ENCODE peak calls at places on chromosome 2, in eight cellular contexts. One of them, this sample, is unnamed.

GRCh38 chr2:66189598-66189997 is 245.3 kb upstream of the MEIS1 start:
- DNase-seq in endothelial cell: no peak
- DNase-seq in Peyer's patch: no peak
- DNase-seq in HFF-Myc: no peak
- DNase-seq in thyroid gland: no peak
- DNase-seq in lower lobe of right lung: no peak
- DNase-seq in cardiac fibroblast: peak
- DNase-seq in fibroblast of lung: peak
- DNase-seq in this sample: no peak

GRCh38 chr2:100211517-100211916 is 69.1 kb upstream of the AFF3 start:
- DNase-seq in endothelial cell: no peak
- DNase-seq in Peyer's patch: no peak
- DNase-seq in HFF-Myc: no peak
- DNase-seq in thyroid gland: no peak
- DNase-seq in lower lobe of right lung: no peak
- DNase-seq in cardiac fibroblast: no peak
- DNase-seq in fibroblast of lung: no peak
- DNase-seq in this sample: no peak

GRCh38 chr2:106137944-106138903 is 55.9 kb downstream of the UXS1 start:
- DNase-seq in endothelial cell: no peak
- DNase-seq in Peyer's patch: no peak
- DNase-seq in HFF-Myc: no peak
- DNase-seq in thyroid gland: no peak
- DNase-seq in lower lobe of right lung: no peak
- DNase-seq in cardiac fibroblast: no peak
- DNase-seq in fibroblast of lung: peak
- DNase-seq in this sample: no peak

GRCh38 chr2:156435725-156436476 is at the start of gene GPD2:
- DNase-seq in endothelial cell: peak
- DNase-seq in Peyer's patch: peak
- DNase-seq in HFF-Myc: no peak
- DNase-seq in thyroid gland: peak
- DNase-seq in lower lobe of right lung: peak
- DNase-seq in cardiac fibroblast: peak
- DNase-seq in fibroblast of lung: peak
- DNase-seq in this sample: peak

GRCh38 chr2:174122185-174122584 is 126.1 kb downstream of the OLA1 start:
- DNase-seq in endothelial cell: no peak
- DNase-seq in Peyer's patch: no peak
- DNase-seq in HFF-Myc: no peak
- DNase-seq in thyroid gland: no peak
- DNase-seq in lower lobe of right lung: no peak
- DNase-seq in cardiac fibroblast: no peak
- DNase-seq in fibroblast of lung: no peak
- DNase-seq in this sample: peak

GRCh38 chr2:210553371-210553770 is 3.0 kb upstream of the CPS1 start:
- DNase-seq in endothelial cell: no peak
- DNase-seq in Peyer's patch: no peak
- DNase-seq in HFF-Myc: no peak
- DNase-seq in thyroid gland: no peak
- DNase-seq in lower lobe of right lung: no peak
- DNase-seq in cardiac fibroblast: peak
- DNase-seq in fibroblast of lung: peak
- DNase-seq in this sample: no peak

GRCh38 chr2:241048949-241049343 is 50.5 kb downstream of the SNED1 start:
- DNase-seq in endothelial cell: no peak
- DNase-seq in Peyer's patch: no peak
- DNase-seq in HFF-Myc: no peak
- DNase-seq in thyroid gland: no peak
- DNase-seq in lower lobe of right lung: no peak
- DNase-seq in cardiac fibroblast: no peak
- DNase-seq in fibroblast of lung: no peak
- DNase-seq in this sample: no peak

GRCh38 chr2:223759569-223760430 is 77.6 kb downstream of the AP1S3 start:
- DNase-seq in endothelial cell: no peak
- DNase-seq in Peyer's patch: no peak
- DNase-seq in HFF-Myc: peak
- DNase-seq in thyroid gland: no peak
- DNase-seq in lower lobe of right lung: no peak
- DNase-seq in cardiac fibroblast: peak
- DNase-seq in fibroblast of lung: peak
- DNase-seq in this sample: no peak

GRCh38 chr2:216404010-216404618 is 8.2 kb upstream of the SMARCAL1 start:
- DNase-seq in endothelial cell: peak
- DNase-seq in Peyer's patch: no peak
- DNase-seq in HFF-Myc: no peak
- DNase-seq in thyroid gland: peak
- DNase-seq in lower lobe of right lung: no peak
- DNase-seq in cardiac fibroblast: peak
- DNase-seq in fibroblast of lung: peak
- DNase-seq in this sample: peak

GRCh38 chr2:196166876-196167275 is 4.5 kb downstream of the STK17B start:
- DNase-seq in endothelial cell: no peak
- DNase-seq in Peyer's patch: no peak
- DNase-seq in HFF-Myc: no peak
- DNase-seq in thyroid gland: no peak
- DNase-seq in lower lobe of right lung: no peak
- DNase-seq in cardiac fibroblast: peak
- DNase-seq in fibroblast of lung: peak
- DNase-seq in this sample: no peak

GRCh38 chr2:38263293-38263692 is 113.8 kb downstream of the ATL2 start:
- DNase-seq in endothelial cell: no peak
- DNase-seq in Peyer's patch: no peak
- DNase-seq in HFF-Myc: no peak
- DNase-seq in thyroid gland: no peak
- DNase-seq in lower lobe of right lung: no peak
- DNase-seq in cardiac fibroblast: no peak
- DNase-seq in fibroblast of lung: no peak
- DNase-seq in this sample: no peak

GRCh38 chr2:182664212-182664611 is 51.8 kb upstream of the DNAJC10 start:
- DNase-seq in endothelial cell: no peak
- DNase-seq in Peyer's patch: no peak
- DNase-seq in HFF-Myc: no peak
- DNase-seq in thyroid gland: no peak
- DNase-seq in lower lobe of right lung: no peak
- DNase-seq in cardiac fibroblast: no peak
- DNase-seq in fibroblast of lung: no peak
- DNase-seq in this sample: no peak

GRCh38 chr2:66925128-66925527 is 472.0 kb upstream of the ETAA1 start:
- DNase-seq in endothelial cell: no peak
- DNase-seq in Peyer's patch: no peak
- DNase-seq in HFF-Myc: no peak
- DNase-seq in thyroid gland: no peak
- DNase-seq in lower lobe of right lung: no peak
- DNase-seq in cardiac fibroblast: peak
- DNase-seq in fibroblast of lung: peak
- DNase-seq in this sample: no peak

GRCh38 chr2:4979127-4979526 is 713.1 kb upstream of the SOX11 start:
- DNase-seq in endothelial cell: no peak
- DNase-seq in Peyer's patch: no peak
- DNase-seq in HFF-Myc: no peak
- DNase-seq in thyroid gland: no peak
- DNase-seq in lower lobe of right lung: no peak
- DNase-seq in cardiac fibroblast: no peak
- DNase-seq in fibroblast of lung: no peak
- DNase-seq in this sample: no peak

GRCh38 chr2:213151437-213152064 is at the start of gene IKZF2:
- DNase-seq in endothelial cell: peak
- DNase-seq in Peyer's patch: peak
- DNase-seq in HFF-Myc: peak
- DNase-seq in thyroid gland: peak
- DNase-seq in lower lobe of right lung: peak
- DNase-seq in cardiac fibroblast: peak
- DNase-seq in fibroblast of lung: peak
- DNase-seq in this sample: peak

GRCh38 chr2:213152888-213153287 is 1.5 kb upstream of the IKZF2 start:
- DNase-seq in endothelial cell: no peak
- DNase-seq in Peyer's patch: no peak
- DNase-seq in HFF-Myc: no peak
- DNase-seq in thyroid gland: no peak
- DNase-seq in lower lobe of right lung: no peak
- DNase-seq in cardiac fibroblast: no peak
- DNase-seq in fibroblast of lung: no peak
- DNase-seq in this sample: no peak

GRCh38 chr2:213150315-213150951 is 979 bp downstream of the IKZF2 start:
- DNase-seq in endothelial cell: no peak
- DNase-seq in Peyer's patch: no peak
- DNase-seq in HFF-Myc: no peak
- DNase-seq in thyroid gland: peak
- DNase-seq in lower lobe of right lung: no peak
- DNase-seq in cardiac fibroblast: peak
- DNase-seq in fibroblast of lung: peak
- DNase-seq in this sample: no peak

GRCh38 chr2:213149949-213150314 is 1.5 kb downstream of the IKZF2 start:
- DNase-seq in endothelial cell: no peak
- DNase-seq in Peyer's patch: no peak
- DNase-seq in HFF-Myc: no peak
- DNase-seq in thyroid gland: no peak
- DNase-seq in lower lobe of right lung: no peak
- DNase-seq in cardiac fibroblast: peak
- DNase-seq in fibroblast of lung: no peak
- DNase-seq in this sample: no peak

DNA sequence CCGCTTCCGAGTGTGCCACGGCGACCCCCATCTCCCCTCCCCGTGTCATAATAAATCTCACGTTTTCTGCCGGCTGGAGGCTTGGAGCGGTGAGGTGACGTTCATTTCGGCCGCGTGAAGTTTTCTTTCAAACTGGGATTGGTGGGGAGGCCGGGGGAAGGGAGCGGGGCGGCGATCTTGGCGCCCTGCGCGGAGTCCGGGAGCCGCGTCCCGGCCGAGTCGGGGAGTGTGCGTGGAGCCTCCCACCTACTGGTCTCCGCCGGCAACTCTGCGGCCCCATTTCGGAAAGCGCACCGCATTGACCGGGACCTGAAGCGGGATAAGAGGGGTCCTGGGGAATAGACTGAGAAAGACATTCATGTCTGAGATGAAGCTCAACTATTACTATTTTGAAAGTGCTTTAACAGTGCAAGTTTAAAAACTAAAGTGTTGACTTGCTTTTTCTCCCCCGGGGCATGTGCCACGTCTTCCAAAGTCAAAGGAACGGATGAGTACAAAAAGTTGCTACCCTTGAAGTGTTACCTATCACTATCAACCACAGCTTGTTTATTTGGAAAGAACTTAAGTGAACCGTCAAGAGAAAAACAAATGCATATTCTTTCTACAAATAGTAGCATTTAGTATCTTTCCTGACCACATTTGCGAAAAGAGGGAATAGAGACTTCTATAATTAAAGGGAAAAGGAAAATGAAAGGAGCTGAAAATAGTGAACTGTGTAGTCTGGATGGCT is 818 bp upstream of the IKZF2 start:
- DNase-seq in endothelial cell: peak
- DNase-seq in Peyer's patch: peak
- DNase-seq in HFF-Myc: no peak
- DNase-seq in thyroid gland: peak
- DNase-seq in lower lobe of right lung: peak
- DNase-seq in cardiac fibroblast: peak
- DNase-seq in fibroblast of lung: peak
- DNase-seq in this sample: peak
- TF ChIP-seq CTCF in endothelial cell: no peak
- TF ChIP-seq CTCF in Peyer's patch: peak
- TF ChIP-seq CTCF in HFF-Myc: no peak
- TF ChIP-seq CTCF in thyroid gland: peak
- TF ChIP-seq CTCF in lower lobe of right lung: peak
- TF ChIP-seq CTCF in cardiac fibroblast: peak
- TF ChIP-seq CTCF in fibroblast of lung: peak
- TF ChIP-seq CTCF in this sample: peak

GRCh38 chr2:19848952-19849351 is 52.8 kb downstream of the TTC32 start:
- DNase-seq in endothelial cell: no peak
- DNase-seq in Peyer's patch: no peak
- DNase-seq in HFF-Myc: no peak
- DNase-seq in thyroid gland: no peak
- DNase-seq in lower lobe of right lung: no peak
- DNase-seq in cardiac fibroblast: no peak
- DNase-seq in fibroblast of lung: no peak
- DNase-seq in this sample: no peak
- TF ChIP-seq CTCF in endothelial cell: no peak
- TF ChIP-seq CTCF in Peyer's patch: no peak
- TF ChIP-seq CTCF in HFF-Myc: no peak
- TF ChIP-seq CTCF in thyroid gland: no peak
- TF ChIP-seq CTCF in lower lobe of right lung: no peak
- TF ChIP-seq CTCF in cardiac fibroblast: no peak
- TF ChIP-seq CTCF in fibroblast of lung: no peak
- TF ChIP-seq CTCF in this sample: no peak

DNA sequence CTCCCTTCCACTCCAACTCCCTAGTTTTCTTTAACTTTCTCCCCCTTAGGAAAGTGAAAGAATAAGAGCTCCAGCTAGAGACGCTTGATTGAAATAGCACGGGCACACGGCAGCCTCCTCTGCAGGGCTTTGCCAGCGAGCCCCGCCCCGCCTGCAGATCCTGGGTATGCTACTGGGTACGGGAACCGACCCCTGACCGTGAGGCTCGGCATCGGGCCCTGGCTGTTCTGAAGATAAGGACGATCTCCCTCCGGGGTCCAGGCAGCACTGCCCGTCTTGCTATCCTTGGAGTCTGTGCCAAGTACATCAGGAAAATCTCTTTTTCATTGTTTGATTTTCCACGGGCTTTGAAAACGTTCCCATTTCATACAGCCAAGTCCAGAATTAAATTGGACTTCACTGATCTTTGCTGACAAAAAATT is 284.5 kb downstream of the MTX2 start:
- DNase-seq in endothelial cell: peak
- DNase-seq in Peyer's patch: peak
- DNase-seq in HFF-Myc: no peak
- DNase-seq in thyroid gland: peak
- DNase-seq in lower lobe of right lung: peak
- DNase-seq in cardiac fibroblast: peak
- DNase-seq in fibroblast of lung: peak
- DNase-seq in this sample: no peak
- TF ChIP-seq CTCF in endothelial cell: no peak
- TF ChIP-seq CTCF in Peyer's patch: no peak
- TF ChIP-seq CTCF in HFF-Myc: no peak
- TF ChIP-seq CTCF in thyroid gland: no peak
- TF ChIP-seq CTCF in lower lobe of right lung: no peak
- TF ChIP-seq CTCF in cardiac fibroblast: peak
- TF ChIP-seq CTCF in fibroblast of lung: no peak
- TF ChIP-seq CTCF in this sample: peak

DNA sequence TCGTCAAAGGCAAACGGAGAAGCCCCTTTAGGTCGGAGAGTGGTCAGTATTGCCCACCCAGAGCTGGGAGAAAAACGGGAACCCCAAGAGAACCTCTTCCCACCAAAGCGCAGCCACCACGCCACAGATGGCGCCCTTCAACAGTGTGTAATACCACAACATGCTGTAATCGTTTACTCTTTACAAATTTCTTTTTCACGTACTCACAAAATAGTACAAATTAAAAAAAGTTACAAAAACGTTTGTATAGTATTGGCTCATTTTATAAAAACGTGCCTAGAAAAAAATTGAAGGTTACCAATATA is 811 bp upstream of the NFE2L2 start:
- DNase-seq in endothelial cell: no peak
- DNase-seq in Peyer's patch: no peak
- DNase-seq in HFF-Myc: no peak
- DNase-seq in thyroid gland: no peak
- DNase-seq in lower lobe of right lung: no peak
- DNase-seq in cardiac fibroblast: peak
- DNase-seq in fibroblast of lung: peak
- DNase-seq in this sample: no peak
- TF ChIP-seq CTCF in endothelial cell: no peak
- TF ChIP-seq CTCF in Peyer's patch: peak
- TF ChIP-seq CTCF in HFF-Myc: no peak
- TF ChIP-seq CTCF in thyroid gland: no peak
- TF ChIP-seq CTCF in lower lobe of right lung: peak
- TF ChIP-seq CTCF in cardiac fibroblast: peak
- TF ChIP-seq CTCF in fibroblast of lung: peak
- TF ChIP-seq CTCF in this sample: peak